ENCODE peak calls at places on chromosome 15, in eight cellular contexts. O is iPS DF 6.9; E is CD8-positive, alpha-beta T cell; U is mucosa of gallbladder; Q is activated naive CD4-positive, alpha-beta T cell treated with anti-CD3 and anti-CD28 coated beads, Interleukin-2, amount 10 ng/mL, durations not matched to agents 7 days and 5 days; X is neural crest cell; P is activated CD4-positive, alpha-beta T cell treated with anti-CD3 and anti-CD28 coated beads for 4 hours; T is frontal cortex. V is an unnamed sample.

GRCh38 chr15:90482124-90483011 is 47.4 kb upstream of the CRTC3 start:
- DNase-seq in X (peak; percentile 39), Q (peak; percentile 68), U (peak; percentile 51), O (peak; percentile 25), P (peak; percentile 9), E (peak; percentile 12), T (peak; percentile 30), V (peak; percentile 60)

GRCh38 chr15:71595846-71596553 is 214.4 kb upstream of the NR2E3 start:
- DNase-seq in P (no peak), U (no peak), Q (no peak), T (no peak), E (no peak), X (no peak), O (no peak), V (no peak)

GRCh38 chr15:77532067-77532710 is 100.5 kb downstream of the LINGO1 start:
- DNase-seq in P (no peak), E (no peak), T (no peak), U (no peak), O (no peak), X (no peak), Q (no peak), V (no peak)

GRCh38 chr15:70142322-70143191 is 44.8 kb upstream of the TLE3 start:
- DNase-seq in Q (peak; percentile 26), U (no peak), P (no peak), O (no peak), T (no peak), E (no peak), X (no peak), V (no peak)

GRCh38 chr15:68407141-68407885 is 24.6 kb downstream of the ITGA11 start:
- DNase-seq in U (peak; percentile 2), O (no peak), Q (no peak), T (no peak), E (no peak), X (no peak), P (no peak), V (no peak)

GRCh38 chr15:90994059-90994416 is 297 bp downstream of the PRC1 start:
- DNase-seq in E (no peak), T (peak; percentile 35), O (no peak), P (peak; percentile 2), X (peak; percentile 13), Q (no peak), U (no peak), V (no peak)

GRCh38 chr15:90557147-90557546 is 27.4 kb downstream of the CRTC3 start:
- DNase-seq in U (no peak), P (peak; percentile 41), Q (no peak), X (no peak), T (no peak), O (no peak), E (no peak), V (no peak)

GRCh38 chr15:48559270-48559669 is 86.2 kb downstream of the FBN1 start:
- DNase-seq in O (no peak), Q (no peak), U (no peak), P (no peak), E (no peak), T (no peak), X (no peak), V (no peak)

GRCh38 chr15:99169769-99170311 is 65.0 kb downstream of the SYNM start:
- DNase-seq in Q (no peak), T (no peak), O (no peak), U (peak; percentile 56), E (no peak), P (no peak), X (no peak), V (no peak)

GRCh38 chr15:25051399-25052154 is 96.8 kb downstream of the SNRPN start:
- DNase-seq in X (no peak), T (no peak), O (no peak), Q (no peak), P (no peak), E (no peak), U (no peak), V (no peak)

GRCh38 chr15:101017935-101018849 is 99.0 kb downstream of the LRRK1 start:
- DNase-seq in U (peak; percentile 4), E (no peak), T (no peak), Q (no peak), O (no peak), P (no peak), X (no peak), V (no peak)

GRCh38 chr15:74799255-74799842 is 13.3 kb upstream of the LMAN1L start:
- DNase-seq in T (no peak), E (no peak), P (no peak), U (no peak), Q (peak; percentile 51), X (no peak), O (no peak), V (no peak)

GRCh38 chr15:63234479-63234878 is 42.9 kb upstream of the APH1B start:
- DNase-seq in O (no peak), T (no peak), X (no peak), U (peak; percentile 68), P (no peak), E (no peak), Q (no peak), V (no peak)

GRCh38 chr15:100438570-100438969 is 90.2 kb downstream of the CERS3 start:
- DNase-seq in O (no peak), E (no peak), T (peak; percentile 21), P (peak; percentile 10), Q (no peak), U (peak; percentile 31), X (no peak), V (peak; percentile 18)

GRCh38 chr15:29115093-29115991 is 154.3 kb downstream of the NSMCE3 start:
- DNase-seq in E (no peak), Q (no peak), T (no peak), U (no peak), P (no peak), X (peak; percentile 70), O (no peak), V (no peak)

GRCh38 chr15:67146214-67146613 is 80.8 kb downstream of the SMAD3 start:
- DNase-seq in O (no peak), X (no peak), E (no peak), T (no peak), U (peak; percentile 65), P (no peak), Q (no peak), V (no peak)

GRCh38 chr15:86830304-86830703 is 750.6 kb downstream of the AGBL1 start:
- DNase-seq in U (no peak), Q (no peak), O (no peak), X (no peak), P (no peak), E (no peak), T (no peak), V (no peak)

GRCh38 chr15:58010983-58011382 is 54.5 kb downstream of the ALDH1A2 start:
- DNase-seq in T (no peak), O (no peak), Q (no peak), P (no peak), E (no peak), U (no peak), X (no peak), V (no peak)

GRCh38 chr15:71822890-71823289 is 12.5 kb downstream of the NR2E3 start:
- DNase-seq in U (no peak), E (no peak), T (no peak), P (no peak), O (no peak), Q (no peak), X (no peak), V (no peak)

GRCh38 chr15:49652922-49653321 is 32.1 kb downstream of the DTWD1 start:
- DNase-seq in E (no peak), T (no peak), O (no peak), U (no peak), X (no peak), Q (no peak), P (no peak), V (no peak)

GRCh38 chr15:81071130-81071529 is 62.9 kb upstream of the CFAP161 start:
- DNase-seq in P (no peak), U (no peak), E (no peak), X (no peak), O (no peak), T (no peak), Q (no peak), V (no peak)